ENCODE peak calls at places on chromosomes 3 and 15, in six cellular contexts. One of them, this sample, is unnamed. For H3K36me3 and H3K4me1, the result is how much of the 10 kb centered on the place peaks cover.

GRCh38 chr3:57727096-57727495 is 29.0 kb upstream of the SLMAP start:
- DNase-seq in uterus: no peak
- DNase-seq in colonic mucosa: no peak
- DNase-seq in esophagus squamous epithelium: no peak
- DNase-seq in BE2C: no peak
- DNase-seq in aorta: no peak
- DNase-seq in this sample: no peak

GRCh38 chr15:29942548-29942947 is 120.3 kb upstream of the TJP1 start:
- DNase-seq in uterus: no peak
- DNase-seq in esophagus squamous epithelium: no peak
- DNase-seq in colonic mucosa: no peak
- DNase-seq in aorta: no peak
- DNase-seq in BE2C: no peak
- DNase-seq in this sample: peak

GRCh38 chr3:135311699-135312098 is 516.6 kb downstream of the EPHB1 start:
- DNase-seq in colonic mucosa: no peak
- DNase-seq in uterus: no peak
- DNase-seq in aorta: no peak
- DNase-seq in BE2C: no peak
- DNase-seq in esophagus squamous epithelium: no peak
- DNase-seq in this sample: no peak

GRCh38 chr15:85551221-85551832 is 170.9 kb downstream of the AKAP13 start:
- DNase-seq in BE2C: no peak
- DNase-seq in uterus: no peak
- DNase-seq in colonic mucosa: no peak
- DNase-seq in aorta: no peak
- DNase-seq in esophagus squamous epithelium: no peak
- DNase-seq in this sample: no peak

GRCh38 chr3:138845071-138845685 is 10.4 kb upstream of the PIK3CB start:
- DNase-seq in colonic mucosa: no peak
- DNase-seq in esophagus squamous epithelium: no peak
- DNase-seq in BE2C: no peak
- DNase-seq in aorta: peak
- DNase-seq in uterus: no peak
- DNase-seq in this sample: no peak

GRCh38 chr3:164514576-164514975 is 563.7 kb downstream of the SI start:
- DNase-seq in aorta: no peak
- DNase-seq in BE2C: no peak
- DNase-seq in colonic mucosa: no peak
- DNase-seq in uterus: no peak
- DNase-seq in esophagus squamous epithelium: no peak
- DNase-seq in this sample: no peak

GRCh38 chr15:33934896-33935295 is 33.4 kb upstream of the CHRM5 start:
- DNase-seq in aorta: no peak
- DNase-seq in BE2C: no peak
- DNase-seq in uterus: no peak
- DNase-seq in colonic mucosa: no peak
- DNase-seq in esophagus squamous epithelium: no peak
- DNase-seq in this sample: no peak

GRCh38 chr3:129120254-129121004 is 1.2 kb downstream of the RAB43 start:
- DNase-seq in colonic mucosa: peak
- DNase-seq in BE2C: peak
- DNase-seq in esophagus squamous epithelium: peak
- DNase-seq in aorta: peak
- DNase-seq in uterus: peak
- DNase-seq in this sample: peak

GRCh38 chr3:50630916-50631315 is 14.0 kb downstream of the MAPKAPK3 start:
- DNase-seq in aorta: no peak
- DNase-seq in uterus: no peak
- DNase-seq in esophagus squamous epithelium: no peak
- DNase-seq in colonic mucosa: no peak
- DNase-seq in BE2C: peak
- DNase-seq in this sample: no peak

GRCh38 chr3:13095408-13095861 is 22.2 kb upstream of the IQSEC1 start:
- DNase-seq in uterus: no peak
- DNase-seq in esophagus squamous epithelium: no peak
- DNase-seq in colonic mucosa: no peak
- DNase-seq in aorta: no peak
- DNase-seq in BE2C: no peak
- DNase-seq in this sample: no peak

GRCh38 chr3:152352559-152352958 is 83.8 kb downstream of the MBNL1 start:
- DNase-seq in BE2C: no peak
- DNase-seq in colonic mucosa: no peak
- DNase-seq in esophagus squamous epithelium: no peak
- DNase-seq in uterus: no peak
- DNase-seq in aorta: no peak
- DNase-seq in this sample: no peak

GRCh38 chr3:185717121-185717520 is 107.7 kb downstream of the IGF2BP2 start:
- DNase-seq in colonic mucosa: no peak
- DNase-seq in BE2C: no peak
- DNase-seq in aorta: no peak
- DNase-seq in esophagus squamous epithelium: no peak
- DNase-seq in uterus: no peak
- DNase-seq in this sample: no peak

DNA sequence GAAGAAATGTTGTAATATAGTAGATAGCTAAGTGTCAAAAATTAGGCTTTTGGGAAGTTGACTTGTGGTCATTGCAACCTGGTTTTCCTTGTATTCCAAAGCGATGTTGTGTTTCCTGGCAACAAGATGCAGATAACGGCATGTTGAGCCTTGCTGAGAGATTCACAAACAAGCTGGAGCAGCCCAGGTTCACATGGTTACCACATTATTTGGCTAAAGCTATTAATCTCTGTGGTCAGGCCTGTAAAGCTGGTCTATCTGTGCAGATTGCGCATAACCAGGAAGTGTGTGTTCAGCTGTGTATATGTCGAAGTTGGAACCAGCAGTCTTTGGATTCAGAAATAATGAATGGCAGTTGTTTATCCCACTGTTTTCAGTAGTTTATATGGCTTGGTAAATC is 6.6 kb downstream of the TIPARP start:
- DNase-seq in aorta: no peak
- DNase-seq in esophagus squamous epithelium: no peak
- DNase-seq in colonic mucosa: no peak
- DNase-seq in BE2C: peak
- DNase-seq in uterus: peak
- DNase-seq in this sample: no peak
- H3K36me3 ChIP-seq in aorta: under half
- H3K36me3 ChIP-seq in esophagus squamous epithelium: under half
- H3K36me3 ChIP-seq in colonic mucosa: under half
- H3K36me3 ChIP-seq in BE2C: under half
- H3K36me3 ChIP-seq in uterus: under half
- H3K36me3 ChIP-seq in this sample: under half

DNA sequence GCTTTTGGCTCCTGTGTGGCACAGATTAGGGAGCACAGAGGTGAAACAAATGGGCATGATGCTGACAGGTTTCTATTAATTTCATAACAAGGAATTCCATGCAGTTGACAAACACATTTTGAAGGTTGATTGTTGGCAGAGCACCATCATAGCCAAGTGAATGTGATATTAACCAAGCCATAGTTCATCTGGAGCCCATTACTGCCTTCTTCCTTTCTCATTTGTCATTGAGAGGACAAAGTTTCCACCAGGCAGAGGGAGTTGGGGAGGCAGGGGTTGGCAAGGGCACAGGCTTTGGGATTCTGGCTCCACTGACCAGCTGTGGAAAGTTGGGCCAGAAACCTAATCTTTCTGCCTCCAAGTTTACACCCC is 325.2 kb downstream of the MFSD1 start:
- DNase-seq in colonic mucosa: no peak
- DNase-seq in esophagus squamous epithelium: no peak
- DNase-seq in BE2C: no peak
- DNase-seq in uterus: no peak
- DNase-seq in aorta: no peak
- DNase-seq in this sample: no peak
- H3K4me1 ChIP-seq in colonic mucosa: under half
- H3K4me1 ChIP-seq in esophagus squamous epithelium: under half
- H3K4me1 ChIP-seq in BE2C: under half
- H3K4me1 ChIP-seq in uterus: under half
- H3K4me1 ChIP-seq in aorta: under half
- H3K4me1 ChIP-seq in this sample: under half

GRCh38 chr15:40367038-40367672 is 9.1 kb downstream of the DISP2 start:
- DNase-seq in BE2C: no peak
- DNase-seq in uterus: no peak
- DNase-seq in aorta: peak
- DNase-seq in colonic mucosa: no peak
- DNase-seq in esophagus squamous epithelium: no peak
- DNase-seq in this sample: peak

GRCh38 chr15:40368701-40369473 is 10.9 kb downstream of the DISP2 start:
- DNase-seq in colonic mucosa: no peak
- DNase-seq in uterus: no peak
- DNase-seq in aorta: peak
- DNase-seq in esophagus squamous epithelium: no peak
- DNase-seq in BE2C: no peak
- DNase-seq in this sample: no peak

GRCh38 chr15:40367673-40368611 is 9.9 kb downstream of the DISP2 start:
- DNase-seq in BE2C: peak
- DNase-seq in esophagus squamous epithelium: no peak
- DNase-seq in uterus: peak
- DNase-seq in colonic mucosa: peak
- DNase-seq in aorta: peak
- DNase-seq in this sample: peak

GRCh38 chr15:40369474-40369869 is 11.5 kb downstream of the DISP2 start:
- DNase-seq in colonic mucosa: no peak
- DNase-seq in aorta: peak
- DNase-seq in BE2C: no peak
- DNase-seq in esophagus squamous epithelium: no peak
- DNase-seq in uterus: no peak
- DNase-seq in this sample: no peak

GRCh38 chr15:40369971-40370370 is 12.0 kb downstream of the DISP2 start:
- DNase-seq in aorta: peak
- DNase-seq in uterus: no peak
- DNase-seq in esophagus squamous epithelium: no peak
- DNase-seq in BE2C: no peak
- DNase-seq in colonic mucosa: no peak
- DNase-seq in this sample: no peak
- H3K36me3 ChIP-seq in aorta: under half
- H3K36me3 ChIP-seq in uterus: under half
- H3K36me3 ChIP-seq in esophagus squamous epithelium: under half
- H3K36me3 ChIP-seq in BE2C: under half
- H3K36me3 ChIP-seq in colonic mucosa: under half
- H3K36me3 ChIP-seq in this sample: under half

DNA sequence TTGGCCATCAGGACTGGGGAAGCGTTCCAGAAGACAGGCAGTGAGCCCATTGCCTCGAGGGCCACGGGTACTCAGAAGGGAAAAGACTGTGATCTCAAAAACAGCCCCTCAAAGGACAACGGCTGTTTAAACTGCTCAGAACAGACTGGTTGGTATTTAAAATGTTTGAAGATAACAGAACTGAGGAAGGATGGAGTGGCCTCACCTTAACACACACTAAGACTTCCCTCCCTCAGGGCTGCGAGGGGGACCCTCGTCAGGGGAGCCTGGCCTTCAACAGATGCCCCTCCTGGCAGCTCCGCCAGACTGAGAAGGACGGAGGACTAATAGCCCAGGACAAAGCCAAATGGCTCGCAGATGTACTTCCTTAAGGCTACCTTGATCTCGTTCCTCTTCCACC is 2.6 kb downstream of the STIMATE start:
- DNase-seq in uterus: no peak
- DNase-seq in esophagus squamous epithelium: no peak
- DNase-seq in BE2C: no peak
- DNase-seq in aorta: no peak
- DNase-seq in colonic mucosa: no peak
- DNase-seq in this sample: no peak
- H3K4me1 ChIP-seq in uterus: under half
- H3K4me1 ChIP-seq in esophagus squamous epithelium: half or more
- H3K4me1 ChIP-seq in BE2C: under half
- H3K4me1 ChIP-seq in aorta: under half
- H3K4me1 ChIP-seq in colonic mucosa: under half
- H3K4me1 ChIP-seq in this sample: under half

DNA sequence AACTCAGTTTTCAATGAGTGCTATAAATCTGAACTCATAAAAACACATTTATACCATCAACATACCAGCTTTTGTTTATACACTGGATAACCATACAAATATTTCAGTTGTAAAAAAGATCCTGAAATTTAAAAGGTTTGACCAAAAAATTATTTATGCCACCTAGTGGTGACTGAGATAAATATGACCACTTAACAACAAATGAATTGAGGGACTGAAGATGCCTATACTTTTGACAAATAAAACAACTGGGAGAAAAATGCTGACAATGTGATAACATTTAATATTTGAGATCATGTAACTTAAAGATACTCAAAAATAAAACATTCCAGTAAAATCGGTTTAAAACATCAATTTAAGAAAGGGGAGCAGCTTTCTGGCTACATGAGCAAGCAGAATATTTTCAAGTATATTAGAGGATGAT is 30.4 kb downstream of the ATG3 start:
- DNase-seq in uterus: no peak
- DNase-seq in esophagus squamous epithelium: no peak
- DNase-seq in BE2C: no peak
- DNase-seq in aorta: no peak
- DNase-seq in colonic mucosa: no peak
- DNase-seq in this sample: no peak
- H3K36me3 ChIP-seq in uterus: under half
- H3K36me3 ChIP-seq in esophagus squamous epithelium: under half
- H3K36me3 ChIP-seq in BE2C: under half
- H3K36me3 ChIP-seq in aorta: under half
- H3K36me3 ChIP-seq in colonic mucosa: under half
- H3K36me3 ChIP-seq in this sample: under half

DNA sequence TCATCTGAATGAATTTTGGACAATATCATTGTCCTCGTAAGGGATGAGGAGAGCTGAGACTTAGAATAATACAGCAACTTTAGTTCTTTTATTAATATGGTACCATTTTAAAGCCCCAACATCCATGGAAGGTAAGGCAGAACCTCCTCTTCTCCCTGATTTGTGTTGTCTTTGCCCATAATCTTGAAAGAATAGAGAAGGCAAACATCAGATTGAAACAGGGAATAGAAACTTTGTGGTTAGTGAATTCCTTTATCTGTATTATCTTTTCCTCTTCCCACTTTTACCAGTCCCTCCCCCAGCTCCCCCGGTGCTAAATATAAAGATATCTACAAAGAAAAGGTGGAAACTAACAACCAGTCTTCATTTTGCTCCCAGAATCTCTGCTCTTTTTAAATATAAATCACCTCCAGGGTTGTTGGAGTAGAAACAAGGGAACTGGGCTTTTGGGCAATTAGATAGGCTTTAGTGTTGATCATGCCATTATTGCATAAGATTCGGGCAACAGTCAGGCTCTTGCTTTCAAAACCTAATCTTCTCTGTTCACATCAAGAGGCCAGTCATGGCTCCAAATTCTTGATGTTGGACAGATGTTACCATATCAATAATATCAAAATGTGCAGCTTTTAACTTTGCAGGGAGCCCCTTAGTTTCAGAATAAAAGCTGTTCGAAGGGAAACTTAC is 32.5 kb downstream of the ITPR1 start:
- DNase-seq in uterus: no peak
- DNase-seq in aorta: no peak
- DNase-seq in BE2C: no peak
- DNase-seq in colonic mucosa: no peak
- DNase-seq in esophagus squamous epithelium: no peak
- DNase-seq in this sample: no peak
- H3K4me1 ChIP-seq in uterus: under half
- H3K4me1 ChIP-seq in aorta: under half
- H3K4me1 ChIP-seq in BE2C: under half
- H3K4me1 ChIP-seq in colonic mucosa: under half
- H3K4me1 ChIP-seq in esophagus squamous epithelium: under half
- H3K4me1 ChIP-seq in this sample: under half

GRCh38 chr3:16352428-16352827 is 87.4 kb downstream of the OXNAD1 start:
- DNase-seq in colonic mucosa: no peak
- DNase-seq in esophagus squamous epithelium: no peak
- DNase-seq in BE2C: no peak
- DNase-seq in uterus: no peak
- DNase-seq in aorta: no peak
- DNase-seq in this sample: no peak
- H3K36me3 ChIP-seq in colonic mucosa: under half
- H3K36me3 ChIP-seq in esophagus squamous epithelium: under half
- H3K36me3 ChIP-seq in BE2C: under half
- H3K36me3 ChIP-seq in uterus: under half
- H3K36me3 ChIP-seq in aorta: under half
- H3K36me3 ChIP-seq in this sample: under half

GRCh38 chr15:67120009-67120838 is 54.8 kb downstream of the SMAD3 start:
- DNase-seq in uterus: no peak
- DNase-seq in colonic mucosa: no peak
- DNase-seq in aorta: peak
- DNase-seq in BE2C: no peak
- DNase-seq in esophagus squamous epithelium: no peak
- DNase-seq in this sample: no peak
- H3K4me1 ChIP-seq in uterus: under half
- H3K4me1 ChIP-seq in colonic mucosa: under half
- H3K4me1 ChIP-seq in aorta: under half
- H3K4me1 ChIP-seq in BE2C: under half
- H3K4me1 ChIP-seq in esophagus squamous epithelium: half or more
- H3K4me1 ChIP-seq in this sample: under half